ENCODE peak calls at places on chromosomes 7 and 10, in six cellular contexts. H is neural progenitor cell, U is brain microvascular endothelial cell, F is fibroblast of lung, B is PC-3, E is K562. M is an unnamed sample.

GRCh38 chr10:94630017-94630688 is 53.4 kb upstream of the CYP2C18 start:
- DNase-seq in H (peak; percentile 48), E (peak; percentile 16), F (peak; percentile 36), B (peak; percentile 46), U (no peak), M (peak; percentile 41)

GRCh38 chr7:91327341-91327740 is 63.1 kb downstream of the FZD1 start:
- DNase-seq in F (no peak), H (no peak), E (no peak), B (no peak), U (no peak), M (no peak)

GRCh38 chr10:70560511-70560931 is 42.0 kb downstream of the PRF1 start:
- DNase-seq in E (no peak), U (no peak), H (no peak), F (no peak), B (no peak), M (no peak)

GRCh38 chr7:142891490-142892082 is 6.0 kb upstream of the TRPV6 start:
- DNase-seq in B (no peak), H (no peak), U (no peak), F (no peak), E (no peak), M (no peak)

GRCh38 chr7:29592866-29593265 is 29.2 kb downstream of the PRR15 start:
- DNase-seq in F (no peak), U (no peak), B (peak; percentile 22), E (no peak), H (no peak), M (no peak)

GRCh38 chr10:26960308-26960707 is 99.5 kb upstream of the ABI1 start:
- DNase-seq in E (no peak), B (no peak), H (no peak), F (no peak), U (no peak), M (no peak)

GRCh38 chr10:75344170-75344569 is 57.4 kb downstream of the ZNF503 start:
- DNase-seq in E (no peak), U (no peak), H (no peak), F (no peak), B (no peak), M (no peak)

GRCh38 chr7:22884911-22885823 is 62.5 kb upstream of the TOMM7 start:
- DNase-seq in U (no peak), H (no peak), E (no peak), B (no peak), F (no peak), M (peak; percentile 69)

GRCh38 chr10:1094112-1095057 is 38.2 kb downstream of the WDR37 start:
- DNase-seq in H (no peak), U (no peak), F (no peak), E (no peak), B (no peak), M (no peak)

GRCh38 chr7:105890290-105890997 is 14.0 kb upstream of the ATXN7L1 start:
- DNase-seq in F (peak; percentile 19), U (peak; percentile 16), E (no peak), B (no peak), H (no peak), M (no peak)

GRCh38 chr10:103646304-103646703 is 152.8 kb downstream of the NEURL1 start:
- DNase-seq in U (no peak), F (no peak), B (no peak), E (no peak), H (no peak), M (no peak)

GRCh38 chr7:105876964-105877601 is 684 bp upstream of the ATXN7L1 start:
- DNase-seq in F (peak; percentile 53), H (peak; percentile 81), U (peak; percentile 11), B (peak; percentile 77), E (peak; percentile 37), M (no peak)

GRCh38 chr10:120948889-120949382 is 97.8 kb downstream of the WDR11 start:
- DNase-seq in E (peak; percentile 78), B (peak; percentile 65), H (peak; percentile 92), F (peak; percentile 63), U (peak; percentile 52), M (peak; percentile 68)

GRCh38 chr10:84416245-84416555 is 87.8 kb downstream of the CCSER2 start:
- DNase-seq in B (no peak), U (no peak), F (no peak), E (no peak), H (no peak), M (no peak)

DNA sequence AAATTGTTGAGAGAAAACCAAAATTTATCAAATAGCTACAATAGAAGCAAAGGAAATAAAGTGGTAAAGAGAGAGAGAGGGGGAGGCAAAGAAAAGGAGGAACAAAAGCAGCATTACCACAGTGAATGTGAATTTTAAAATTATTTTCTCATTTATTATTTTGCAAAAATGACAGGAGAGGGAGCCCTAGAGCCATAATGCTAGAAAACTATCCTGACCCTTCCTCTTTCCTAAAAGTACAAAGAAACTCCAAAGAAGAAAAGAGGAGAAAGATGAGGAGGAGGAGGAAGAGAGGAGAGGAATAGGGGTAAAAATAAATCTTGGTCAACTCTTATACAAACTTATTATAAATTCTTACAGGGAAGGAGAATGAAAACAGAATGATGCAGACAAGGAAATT is 921.5 kb downstream of the NRG3 start:
- DNase-seq in B (no peak), U (no peak), H (no peak), F (peak; percentile 4), E (no peak), M (no peak)
- TF ChIP-seq CTCF in B (peak; percentile 43), U (peak; percentile 23), H (peak; percentile 50), F (peak; percentile 17), E (peak; percentile 32), M (peak; percentile 33)

GRCh38 chr10:32932330-32932729 is 25.7 kb downstream of the ITGB1 start:
- DNase-seq in H (no peak), U (no peak), E (no peak), B (no peak), F (no peak), M (no peak)

GRCh38 chr10:32927750-32928149 is 30.3 kb downstream of the ITGB1 start:
- DNase-seq in B (no peak), H (no peak), U (no peak), F (no peak), E (no peak), M (no peak)

GRCh38 chr10:32931593-32931992 is 26.4 kb downstream of the ITGB1 start:
- DNase-seq in U (no peak), F (no peak), B (no peak), H (no peak), E (no peak), M (no peak)

GRCh38 chr10:32923849-32924248 is 34.2 kb downstream of the ITGB1 start:
- DNase-seq in H (no peak), F (no peak), E (no peak), B (no peak), U (no peak), M (no peak)

DNA sequence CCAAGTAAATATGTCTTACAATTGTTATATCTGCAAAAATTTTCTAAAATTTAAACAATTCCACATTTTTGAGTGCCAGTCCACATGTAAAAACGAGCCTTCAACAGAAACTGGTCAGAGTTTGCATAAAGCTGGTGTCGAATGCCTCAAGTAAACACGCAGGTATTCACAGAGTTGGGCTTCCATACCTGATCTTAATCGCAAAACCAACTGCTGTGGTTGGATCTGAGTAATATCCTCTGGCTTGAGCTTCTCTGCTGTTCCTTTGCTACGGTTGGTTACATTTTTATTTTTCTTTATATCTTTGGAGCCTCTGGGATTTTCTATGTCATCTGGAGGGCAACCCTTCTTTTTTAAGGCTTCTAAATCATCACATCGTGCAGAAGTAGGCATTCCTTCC is 28.4 kb downstream of the ITGB1 start:
- DNase-seq in B (peak; percentile 71), E (no peak), F (no peak), H (no peak), U (no peak), M (no peak)
- H3K36me3 ChIP-seq in B (peaks cover 95% of the 10 kb centered on the region), E (peaks cover 93% of the 10 kb centered on the region), F (peaks cover 20% of the 10 kb centered on the region), H (peaks cover 19% of the 10 kb centered on the region), U (peaks cover 81% of the 10 kb centered on the region), M (no peaks in the 10 kb centered on the region)

DNA sequence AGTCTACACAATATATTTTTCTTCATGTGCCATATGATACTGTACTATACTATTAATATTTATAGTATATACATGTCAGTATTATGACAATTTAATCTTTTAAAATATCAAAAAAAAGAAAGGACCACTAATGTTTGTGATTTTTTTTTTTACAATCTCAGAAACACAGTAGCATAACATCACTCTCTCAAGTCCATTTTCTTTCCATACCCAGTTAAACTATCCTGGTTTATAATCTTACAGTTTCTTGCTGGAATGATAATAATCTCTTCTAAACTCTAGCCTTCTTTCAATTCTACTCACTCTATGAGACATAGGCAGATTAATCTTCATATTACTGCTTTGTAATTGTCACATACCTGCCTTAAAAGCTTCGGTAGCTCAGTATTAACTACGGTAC is 8.9 kb upstream of the PHYHIPL start:
- DNase-seq in F (no peak), U (no peak), E (no peak), B (no peak), H (no peak), M (no peak)
- TF ChIP-seq CTCF in F (no peak), U (no peak), E (no peak), B (no peak), H (no peak), M (no peak)

DNA sequence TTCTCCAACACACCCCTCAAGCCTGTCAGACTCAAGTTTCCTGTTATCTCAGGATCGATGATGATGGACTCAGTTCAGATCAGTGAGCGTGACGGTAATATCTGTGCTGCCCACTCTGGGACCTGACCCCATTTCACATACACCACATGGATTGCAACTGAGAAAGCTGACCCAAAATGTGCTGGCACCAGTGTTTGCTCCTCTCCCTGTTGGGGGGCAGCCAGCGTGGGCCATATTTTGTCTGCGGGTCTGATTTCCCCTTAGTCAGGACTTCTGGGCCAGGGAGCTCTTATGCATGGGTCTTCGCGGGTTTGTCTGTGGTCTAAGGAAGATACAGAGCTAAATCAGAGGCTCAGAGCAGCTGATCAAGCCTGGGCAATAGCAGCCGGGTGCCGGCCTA is 42.6 kb upstream of the TRIM8 start:
- DNase-seq in B (no peak), U (no peak), E (no peak), H (no peak), F (no peak), M (no peak)
- H3K36me3 ChIP-seq in B (no peaks in the 10 kb centered on the region), U (peaks cover 7% of the 10 kb centered on the region), E (peaks cover 14% of the 10 kb centered on the region), H (peaks cover 5% of the 10 kb centered on the region), F (peaks cover 6% of the 10 kb centered on the region), M (no peaks in the 10 kb centered on the region)

GRCh38 chr10:99685232-99686041 is 26.1 kb downstream of the ENTPD7 start:
- DNase-seq in F (no peak), E (no peak), U (no peak), B (no peak), H (no peak), M (peak; percentile 17)

GRCh38 chr10:99682032-99682431 is 22.7 kb downstream of the ENTPD7 start:
- DNase-seq in E (no peak), U (no peak), H (no peak), B (peak; percentile 33), F (no peak), M (no peak)

GRCh38 chr10:99678921-99679320 is 19.6 kb downstream of the ENTPD7 start:
- DNase-seq in F (no peak), H (no peak), B (no peak), E (no peak), U (no peak), M (no peak)

GRCh38 chr10:99681553-99681952 is 22.2 kb downstream of the ENTPD7 start:
- DNase-seq in F (peak; percentile 92), H (no peak), E (no peak), B (peak; percentile 39), U (peak; percentile 28), M (no peak)

DNA sequence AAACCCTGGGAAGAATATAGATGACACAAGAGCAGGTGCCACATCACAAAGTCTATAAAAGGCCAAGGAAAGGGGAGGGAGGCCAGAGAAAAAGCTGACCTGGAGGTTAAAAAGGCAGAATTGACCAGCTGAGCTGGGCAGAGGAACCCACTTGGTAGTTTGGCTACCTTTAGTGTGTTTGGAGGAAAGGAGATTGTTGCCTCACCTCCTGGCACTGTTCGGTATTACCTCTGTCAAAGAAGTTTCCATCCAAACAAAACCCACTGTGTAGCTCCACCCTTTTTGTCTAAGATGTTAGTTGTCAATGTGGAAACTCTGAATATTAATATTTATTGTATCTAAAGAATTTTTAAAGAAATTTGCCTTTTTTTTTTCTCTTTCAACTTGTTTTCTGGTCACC is 23.4 kb downstream of the ENTPD7 start:
- DNase-seq in F (no peak), E (peak; percentile 16), B (peak; percentile 36), H (no peak), U (no peak), M (no peak)
- TF ChIP-seq CTCF in F (no peak), E (no peak), B (peak; percentile 43), H (peak; percentile 14), U (peak; percentile 39), M (peak; percentile 24)